ENCODE peak calls at places on chromosomes 6 and 20, in six cellular contexts. O is PC-3, S is GM23248, Z is HCT116, P is Karpas-422, A is SK-N-SH. N is an unnamed sample. For H3K9me2, the result is how much of the 10 kb centered on the place peaks cover.

GRCh38 chr20:58629213-58629575 is 21.9 kb upstream of the STX16 start:
- DNase-seq in S (no peak), O (no peak), Z (no peak), P (no peak), A (peak), N (no peak)

GRCh38 chr20:38131588-38132121 is 33.4 kb downstream of the TGM2 start:
- DNase-seq in P (no peak), A (peak), O (peak), S (no peak), Z (no peak), N (no peak)

GRCh38 chr20:63651942-63652191 is 1.4 kb downstream of the STMN3 start:
- DNase-seq in S (no peak), Z (no peak), P (no peak), A (peak), O (no peak), N (no peak)

GRCh38 chr20:25223179-25223661 is 24.7 kb upstream of the PYGB start:
- DNase-seq in P (peak), Z (peak), A (no peak), S (peak), O (peak), N (no peak)

GRCh38 chr20:63124092-63124781 is 91.7 kb downstream of the YTHDF1 start:
- DNase-seq in Z (no peak), S (peak), A (no peak), O (peak), P (no peak), N (no peak)

GRCh38 chr6:129120856-129121255 is 237.9 kb downstream of the LAMA2 start:
- DNase-seq in O (no peak), S (peak), Z (no peak), A (no peak), P (no peak), N (no peak)

GRCh38 chr6:89909991-89910390 is 15.7 kb downstream of the GJA10 start:
- DNase-seq in S (no peak), O (no peak), A (no peak), P (no peak), Z (no peak), N (no peak)

GRCh38 chr20:17403496-17403895 is 127.7 kb downstream of the BFSP1 start:
- DNase-seq in A (no peak), S (no peak), O (no peak), P (no peak), Z (no peak), N (no peak)

GRCh38 chr6:113697642-113698410 is 159.3 kb upstream of the MARCKS start:
- DNase-seq in A (no peak), Z (no peak), O (peak), P (no peak), S (peak), N (no peak)

GRCh38 chr6:53986165-53986720 is 125.0 kb upstream of the MLIP start:
- DNase-seq in O (peak), A (peak), P (peak), Z (peak), S (peak), N (peak)

GRCh38 chr6:150025201-150025917 is at the start of gene RAET1L:
- DNase-seq in O (peak), A (no peak), S (peak), P (no peak), Z (peak), N (no peak)

GRCh38 chr6:30618270-30618787 is 689 bp downstream of the MRPS18B start:
- DNase-seq in A (no peak), S (peak), O (peak), P (no peak), Z (no peak), N (peak)

GRCh38 chr20:1173698-1174097 is 11.1 kb downstream of the TMEM74B start:
- DNase-seq in O (no peak), Z (no peak), S (no peak), P (no peak), A (no peak), N (no peak)

GRCh38 chr20:50151034-50151743 is 2.3 kb downstream of the PEDS1 start:
- DNase-seq in A (no peak), Z (no peak), P (no peak), S (peak), O (peak), N (no peak)
- H3K4me2 ChIP-seq in A (peak), Z (peak), P (no peak), S (peak), O (peak), N (no peak)

GRCh38 chr20:49619113-49620048 is 51.4 kb upstream of the PTGIS start:
- DNase-seq in O (no peak), A (no peak), Z (no peak), P (peak), S (no peak), N (no peak)
- H3K9ac ChIP-seq in O (no peak), A (no peak), Z (no peak), P (peak), S (no peak), N (no peak)

GRCh38 chr6:44507014-44507413 is 119.5 kb downstream of the CDC5L start:
- DNase-seq in O (no peak), Z (no peak), A (no peak), S (no peak), P (no peak), N (no peak)

GRCh38 chr6:44505751-44506150 is 118.2 kb downstream of the CDC5L start:
- DNase-seq in Z (no peak), O (no peak), A (no peak), P (no peak), S (no peak), N (no peak)

GRCh38 chr6:44500074-44500473 is 112.6 kb downstream of the CDC5L start:
- DNase-seq in O (no peak), A (no peak), Z (no peak), P (no peak), S (no peak), N (no peak)

GRCh38 chr6:44504321-44504761 is 116.8 kb downstream of the CDC5L start:
- DNase-seq in S (no peak), Z (no peak), P (no peak), O (no peak), A (no peak), N (no peak)

DNA sequence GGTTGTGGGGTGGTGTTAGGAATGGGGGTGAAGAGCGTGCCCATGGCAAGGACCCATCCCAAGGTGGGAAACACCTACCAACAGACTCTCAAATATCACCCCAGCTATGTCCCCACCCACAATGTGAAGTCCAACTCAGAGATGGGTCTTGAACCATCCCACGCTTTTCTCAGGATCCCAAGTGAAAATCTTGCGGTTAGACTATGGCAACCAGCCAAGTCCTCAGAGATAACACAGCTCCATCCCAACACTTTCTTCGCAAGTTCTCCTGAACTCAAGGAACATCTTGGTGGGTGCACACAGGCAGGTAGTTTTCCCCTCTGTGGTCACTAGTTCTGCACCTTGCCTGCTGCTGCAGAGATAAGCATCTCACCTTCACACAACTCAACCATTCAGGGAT is 116.0 kb downstream of the CDC5L start:
- DNase-seq in Z (no peak), S (no peak), P (no peak), A (no peak), O (no peak), N (no peak)
- H3K9me2 ChIP-seq in Z (under half), S (under half), P (under half), A (under half), O (under half), N (under half)

GRCh38 chr6:36884610-36885009 is 1.1 kb upstream of the C6orf89 start:
- DNase-seq in S (no peak), A (no peak), O (no peak), P (no peak), Z (no peak), N (no peak)
- H3K4me2 ChIP-seq in S (no peak), A (no peak), O (no peak), P (no peak), Z (no peak), N (peak)

GRCh38 chr20:57009775-57010174 is 256.7 kb downstream of the BMP7 start:
- DNase-seq in S (no peak), O (no peak), Z (no peak), A (no peak), P (no peak), N (no peak)

GRCh38 chr20:57012691-57013090 is 253.8 kb downstream of the BMP7 start:
- DNase-seq in O (no peak), S (no peak), A (no peak), Z (no peak), P (no peak), N (no peak)

GRCh38 chr20:57013221-57013620 is 253.2 kb downstream of the BMP7 start:
- DNase-seq in Z (no peak), O (no peak), A (no peak), S (no peak), P (no peak), N (no peak)

GRCh38 chr20:57009355-57009754 is 257.1 kb downstream of the BMP7 start:
- DNase-seq in Z (no peak), P (no peak), A (no peak), S (no peak), O (no peak), N (no peak)

GRCh38 chr20:57013741-57014140 is 252.7 kb downstream of the BMP7 start:
- DNase-seq in O (peak), P (no peak), S (no peak), A (no peak), Z (no peak), N (no peak)
- H3K9ac ChIP-seq in O (no peak), P (no peak), S (no peak), A (no peak), Z (no peak), N (no peak)

GRCh38 chr6:37822851-37823682 is 3.5 kb downstream of the ZFAND3 start:
- DNase-seq in S (peak), A (no peak), Z (no peak), P (no peak), O (peak), N (no peak)
- H3K9me2 ChIP-seq in S (under half), A (under half), Z (under half), P (under half), O (under half), N (under half)

GRCh38 chr6:18415671-18416340 is 28.7 kb downstream of the RNF144B start:
- DNase-seq in A (no peak), Z (no peak), P (no peak), S (peak), O (no peak), N (no peak)
- H3K4me2 ChIP-seq in A (peak), Z (no peak), P (no peak), S (peak), O (no peak), N (no peak)

GRCh38 chr6:87590989-87591388 is 1.1 kb downstream of the ORC3 start:
- DNase-seq in O (no peak), S (peak), Z (no peak), A (no peak), P (peak), N (no peak)
- H3K9ac ChIP-seq in O (peak), S (peak), Z (peak), A (peak), P (peak), N (peak)

DNA sequence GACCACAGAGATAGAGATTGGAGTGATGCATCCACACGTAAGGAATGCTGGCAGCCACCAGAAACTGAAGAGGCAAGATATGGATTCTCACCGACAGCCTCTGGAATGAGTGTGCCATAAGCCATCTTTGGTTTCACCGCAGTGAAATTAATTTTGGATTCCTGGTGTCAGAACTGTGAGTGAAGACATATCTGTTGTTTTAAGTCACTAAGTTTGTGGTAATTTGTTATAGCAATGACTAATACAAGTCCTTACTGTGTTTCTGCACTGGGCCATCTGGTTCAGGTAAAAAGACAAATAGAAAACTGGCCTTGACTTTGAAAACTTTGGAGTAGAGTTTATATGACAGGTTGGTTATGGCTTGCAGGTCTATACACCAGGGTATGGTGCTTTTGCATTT is 261.9 kb downstream of the PHF3 start:
- DNase-seq in O (peak), P (no peak), A (no peak), Z (no peak), S (peak), N (no peak)
- H3K9me2 ChIP-seq in O (under half), P (under half), A (under half), Z (under half), S (under half), N (under half)

DNA sequence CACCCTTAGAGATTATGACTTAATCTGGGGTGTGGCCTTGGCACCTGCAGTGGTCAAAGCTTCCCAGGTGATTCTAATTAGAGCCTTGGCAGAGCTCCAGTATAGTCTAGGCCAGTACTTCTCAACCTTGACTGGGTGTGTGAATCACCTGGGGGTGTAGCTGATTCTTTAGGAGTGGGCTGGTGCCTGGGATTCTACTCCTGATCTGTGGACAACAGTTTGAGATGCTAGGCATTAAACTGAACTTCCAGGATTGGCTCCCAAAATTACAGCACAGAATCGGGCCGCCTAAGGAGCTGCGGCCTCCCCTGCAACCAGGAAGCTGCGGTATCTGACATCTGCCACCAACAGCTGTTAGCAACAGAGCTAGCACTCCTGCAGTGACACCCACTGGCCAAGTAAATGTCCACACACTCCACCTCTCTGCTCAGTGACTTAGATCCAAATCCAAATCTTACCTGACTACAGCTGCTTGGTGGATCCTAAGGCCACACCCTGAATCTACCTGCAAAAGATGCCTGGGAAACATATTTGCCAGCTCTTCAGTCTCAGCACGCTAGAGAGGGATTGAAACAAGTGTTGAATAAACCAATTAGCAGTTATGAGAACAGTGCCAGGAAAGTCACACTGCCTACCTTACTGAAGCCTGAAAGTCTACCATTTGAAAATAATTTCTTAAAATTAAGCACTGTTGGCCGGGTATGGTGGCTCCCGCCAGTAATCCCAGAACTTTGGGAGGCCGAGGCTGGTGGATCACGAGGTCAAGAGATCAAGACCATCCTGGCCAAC is 126.7 kb downstream of the UNC5CL start:
- DNase-seq in P (peak), Z (no peak), A (peak), S (peak), O (peak), N (peak)
- H3K4me2 ChIP-seq in P (no peak), Z (no peak), A (no peak), S (no peak), O (no peak), N (peak)

N was measured in MM.1S.